ENCODE peak calls at places on chromosomes 3 and 15, in six cellular contexts. M is A549, J is transverse colon, N is Peyer's patch, X is GM12878, I is right lobe of liver. C is an unnamed sample.

GRCh38 chr15:60798821-60799220 is 319.9 kb upstream of the ICE2 start:
- DNase-seq in M (no peak), J (no peak), N (no peak), X (peak), I (no peak), C (no peak)

GRCh38 chr3:88019024-88019423 is 39.8 kb downstream of the CGGBP1 start:
- DNase-seq in M (no peak), J (no peak), N (no peak), X (no peak), I (no peak), C (no peak)

GRCh38 chr3:37712918-37713819 is 148.5 kb upstream of the CTDSPL start:
- DNase-seq in M (no peak), J (no peak), N (no peak), X (no peak), I (no peak), C (no peak)

GRCh38 chr15:43911235-43911661 is 84.4 kb downstream of the WDR76 start:
- DNase-seq in M (peak), J (no peak), N (no peak), X (no peak), I (no peak), C (no peak)

GRCh38 chr15:77713281-77713680 is 80.6 kb upstream of the LINGO1 start:
- DNase-seq in M (no peak), J (no peak), N (no peak), X (no peak), I (no peak), C (no peak)

GRCh38 chr3:97882975-97883598 is 61.3 kb downstream of the CRYBG3 start:
- DNase-seq in M (no peak), J (no peak), N (no peak), X (no peak), I (no peak), C (no peak)

GRCh38 chr15:73959012-73959581 is 32.8 kb downstream of the LOXL1 start:
- DNase-seq in M (no peak), J (no peak), N (no peak), X (no peak), I (no peak), C (no peak)

GRCh38 chr3:187833799-187834578 is 88.7 kb upstream of the BCL6 start:
- DNase-seq in M (no peak), J (no peak), N (no peak), X (no peak), I (no peak), C (no peak)

GRCh38 chr3:39065197-39065596 is 13.4 kb downstream of the WDR48 start:
- DNase-seq in M (peak), J (peak), N (peak), X (no peak), I (no peak), C (no peak)

GRCh38 chr3:189056612-189057352 is 115.0 kb upstream of the TPRG1 start:
- DNase-seq in M (no peak), J (no peak), N (no peak), X (no peak), I (no peak), C (peak)

GRCh38 chr3:169846458-169847193 is 23.1 kb downstream of the LRRC31 start:
- DNase-seq in M (peak), J (no peak), N (no peak), X (peak), I (no peak), C (no peak)

GRCh38 chr3:39208463-39209055 is 16.2 kb upstream of the XIRP1 start:
- DNase-seq in M (peak), J (peak), N (peak), X (no peak), I (no peak), C (peak)

GRCh38 chr3:148852271-148853000 is 12.7 kb upstream of the CPA3 start:
- DNase-seq in M (no peak), J (no peak), N (no peak), X (no peak), I (no peak), C (no peak)

GRCh38 chr15:98734472-98735284 is 86.3 kb downstream of the IGF1R start:
- DNase-seq in M (no peak), J (no peak), N (no peak), X (no peak), I (no peak), C (no peak)

GRCh38 chr3:66107855-66108254 is 69.1 kb upstream of the MAGI1 start:
- DNase-seq in M (no peak), J (no peak), N (no peak), X (no peak), I (no peak), C (no peak)

GRCh38 chr3:117454236-117454635 is 744.7 kb downstream of the TUSC7 start:
- DNase-seq in M (no peak), J (no peak), N (no peak), X (no peak), I (no peak), C (no peak)

GRCh38 chr15:26634319-26634718 is 138.5 kb downstream of the GABRB3 start:
- DNase-seq in M (no peak), J (no peak), N (no peak), X (no peak), I (no peak), C (no peak)

GRCh38 chr15:49815937-49816336 is 195.1 kb downstream of the DTWD1 start:
- DNase-seq in M (no peak), J (no peak), N (no peak), X (peak), I (no peak), C (no peak)

GRCh38 chr3:123169492-123169929 is 32.2 kb upstream of the SEC22A start:
- DNase-seq in M (no peak), J (no peak), N (no peak), X (no peak), I (no peak), C (no peak)

GRCh38 chr3:141462176-141462859 is 24.5 kb upstream of the RASA2 start:
- DNase-seq in M (no peak), J (no peak), N (no peak), X (no peak), I (no peak), C (no peak)

GRCh38 chr3:29185706-29186105 is 95.2 kb upstream of the RBMS3 start:
- DNase-seq in M (no peak), J (no peak), N (no peak), X (no peak), I (no peak), C (no peak)

GRCh38 chr3:62951037-62951613 is 75.9 kb upstream of the CADPS start:
- DNase-seq in M (no peak), J (no peak), N (no peak), X (no peak), I (no peak), C (no peak)

GRCh38 chr3:143241556-143241955 is 122.0 kb downstream of the CHST2 start:
- DNase-seq in M (no peak), J (no peak), N (no peak), X (no peak), I (no peak), C (no peak)

GRCh38 chr3:16770021-16770420 is 114.7 kb upstream of the PLCL2 start:
- DNase-seq in M (no peak), J (no peak), N (no peak), X (no peak), I (no peak), C (peak)

GRCh38 chr3:195895900-195896360 is 12.4 kb downstream of the TNK2 start:
- DNase-seq in M (peak), J (peak), N (peak), X (no peak), I (peak), C (peak)

GRCh38 chr3:15470261-15470660 is 42.9 kb downstream of the EAF1 start:
- DNase-seq in M (peak), J (no peak), N (no peak), X (no peak), I (no peak), C (no peak)

GRCh38 chr3:148756306-148756705 is 58.6 kb downstream of the AGTR1 start:
- DNase-seq in M (no peak), J (no peak), N (no peak), X (no peak), I (no peak), C (no peak)

GRCh38 chr3:34988296-34988695 is 651.0 kb upstream of the ARPP21 start:
- DNase-seq in M (no peak), J (no peak), N (no peak), X (no peak), I (peak), C (no peak)

GRCh38 chr3:197297476-197298340 is 704 bp downstream of the DLG1 start:
- DNase-seq in M (peak), J (peak), N (peak), X (no peak), I (peak), C (peak)

GRCh38 chr15:33068007-33068441 is 126.5 kb downstream of the FMN1 start:
- DNase-seq in M (peak), J (peak), N (peak), X (no peak), I (peak), C (peak)

GRCh38 chr15:65368646-65369045 is 9.2 kb downstream of the IGDCC3 start:
- DNase-seq in M (no peak), J (no peak), N (no peak), X (no peak), I (peak), C (no peak)

GRCh38 chr3:15327941-15328340 is 4.4 kb downstream of the SH3BP5 start:
- DNase-seq in M (no peak), J (peak), N (peak), X (no peak), I (no peak), C (peak)

GRCh38 chr15:65087873-65088642 is 11.5 kb downstream of the KBTBD13 start:
- DNase-seq in M (no peak), J (peak), N (no peak), X (no peak), I (peak), C (no peak)

DNA sequence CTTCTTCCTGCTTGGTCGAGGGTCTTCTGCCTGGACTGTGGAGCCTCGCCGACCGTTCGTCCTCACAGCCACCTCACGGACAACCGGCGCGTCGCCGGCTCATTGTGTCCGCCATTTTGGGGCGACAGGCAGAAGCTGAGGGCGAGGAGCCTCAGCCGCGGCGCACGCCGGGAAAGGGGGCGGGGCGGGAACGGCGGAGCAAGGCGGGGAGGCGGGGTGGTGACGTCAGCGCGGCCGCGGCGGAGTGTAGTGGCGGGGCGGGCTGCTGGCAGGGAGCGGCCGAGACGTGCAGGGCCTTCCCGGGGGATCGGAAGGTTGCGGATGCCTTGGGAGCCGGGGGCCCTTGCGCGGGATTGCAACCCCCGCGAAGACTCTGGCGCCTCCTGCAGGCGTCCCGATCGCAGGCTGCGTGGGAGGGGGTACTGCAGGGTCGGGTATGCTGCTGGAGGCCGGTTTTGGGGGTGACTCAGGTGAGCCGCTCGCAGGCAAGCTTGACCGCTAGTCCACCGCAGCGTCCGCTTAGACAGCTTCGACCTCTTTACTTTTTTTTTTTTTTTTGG is at the start of gene WDR82:
- DNase-seq in M (peak), J (peak), N (peak), X (peak), I (peak), C (peak)
- TF ChIP-seq POLR2A in M (peak), J (peak), N (peak), X (peak), I (peak), C (peak)

GRCh38 chr3:103923907-103924306 is 1442.8 kb upstream of the ALCAM start:
- DNase-seq in M (no peak), J (no peak), N (no peak), X (no peak), I (no peak), C (no peak)

GRCh38 chr3:103918336-103918735 is 1448.4 kb upstream of the ALCAM start:
- DNase-seq in M (no peak), J (no peak), N (no peak), X (no peak), I (no peak), C (no peak)

GRCh38 chr3:103924544-103924943 is 1442.2 kb upstream of the ALCAM start:
- DNase-seq in M (no peak), J (no peak), N (no peak), X (no peak), I (no peak), C (no peak)

GRCh38 chr3:103919327-103919726 is 1447.4 kb upstream of the ALCAM start:
- DNase-seq in M (no peak), J (no peak), N (no peak), X (no peak), I (no peak), C (no peak)
- TF ChIP-seq CTCF in M (no peak), J (no peak), N (no peak), X (no peak), I (peak), C (no peak)

DNA sequence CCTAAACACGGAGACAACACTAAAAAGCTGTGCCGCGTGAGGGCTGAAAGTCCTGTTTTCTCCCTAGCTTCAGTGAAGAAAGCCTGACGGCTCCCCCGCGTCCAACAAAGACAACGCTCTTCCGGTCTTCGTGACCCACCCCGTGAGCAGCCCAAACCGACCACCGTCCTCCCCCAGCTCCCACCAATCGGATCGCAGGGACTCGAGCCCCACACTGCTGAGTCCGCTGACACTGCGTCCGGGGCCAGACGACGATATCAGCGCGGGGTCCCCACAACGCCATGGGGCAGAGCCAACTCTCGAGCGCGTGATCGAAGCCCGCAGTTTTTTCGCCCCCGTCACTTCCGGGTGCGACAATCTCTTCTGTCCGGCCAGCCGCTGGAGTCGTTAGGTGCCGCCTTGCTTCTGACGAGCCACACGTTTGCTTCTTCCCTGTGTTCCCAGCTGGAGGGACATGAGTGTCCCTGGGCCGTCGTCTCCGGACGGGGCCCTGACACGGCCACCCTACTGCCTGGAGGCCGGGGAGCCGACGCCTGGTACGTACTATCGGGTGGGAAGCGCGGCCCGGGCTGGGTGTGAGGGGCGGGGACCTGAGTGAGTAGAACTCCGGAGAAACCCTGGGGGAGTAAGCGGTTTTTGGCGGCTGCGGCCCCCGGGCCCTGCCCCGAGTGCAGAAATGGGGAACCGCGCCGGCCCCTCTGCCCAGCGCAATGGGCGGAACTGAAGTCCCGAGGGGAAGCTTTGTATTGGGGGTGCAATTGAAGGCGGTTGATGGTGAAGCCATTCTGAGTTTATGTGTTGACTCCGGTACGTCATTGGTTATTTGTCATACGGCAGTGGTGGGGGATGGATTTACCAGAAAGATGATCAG is at the start of gene BLOC1S6:
- DNase-seq in M (peak), J (peak), N (peak), X (peak), I (peak), C (peak)
- TF ChIP-seq POLR2A in M (peak), J (peak), N (peak), X (peak), I (peak), C (peak)

DNA sequence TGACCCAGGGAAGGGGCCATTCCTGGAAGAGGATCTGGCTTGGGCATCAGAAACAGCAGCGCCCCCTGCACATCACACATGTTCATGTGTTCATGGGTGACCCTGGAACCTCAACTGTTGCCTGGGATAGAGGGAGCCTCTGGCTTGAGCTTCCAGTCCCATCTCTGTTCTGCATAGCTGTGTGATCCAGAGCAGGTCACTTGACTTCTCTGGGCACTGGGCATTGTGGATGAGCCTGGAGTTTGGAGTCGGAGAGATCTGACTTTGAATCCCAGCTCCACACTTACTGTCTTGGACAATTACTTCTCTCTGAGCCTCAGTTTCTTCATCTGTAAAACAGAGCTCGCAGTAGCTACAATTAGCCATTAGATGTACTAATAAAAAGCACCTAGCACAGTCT is 15.6 kb downstream of the PAK6 start:
- DNase-seq in M (no peak), J (no peak), N (no peak), X (no peak), I (peak), C (no peak)
- TF ChIP-seq CTCF in M (no peak), J (no peak), N (no peak), X (no peak), I (no peak), C (no peak)

DNA sequence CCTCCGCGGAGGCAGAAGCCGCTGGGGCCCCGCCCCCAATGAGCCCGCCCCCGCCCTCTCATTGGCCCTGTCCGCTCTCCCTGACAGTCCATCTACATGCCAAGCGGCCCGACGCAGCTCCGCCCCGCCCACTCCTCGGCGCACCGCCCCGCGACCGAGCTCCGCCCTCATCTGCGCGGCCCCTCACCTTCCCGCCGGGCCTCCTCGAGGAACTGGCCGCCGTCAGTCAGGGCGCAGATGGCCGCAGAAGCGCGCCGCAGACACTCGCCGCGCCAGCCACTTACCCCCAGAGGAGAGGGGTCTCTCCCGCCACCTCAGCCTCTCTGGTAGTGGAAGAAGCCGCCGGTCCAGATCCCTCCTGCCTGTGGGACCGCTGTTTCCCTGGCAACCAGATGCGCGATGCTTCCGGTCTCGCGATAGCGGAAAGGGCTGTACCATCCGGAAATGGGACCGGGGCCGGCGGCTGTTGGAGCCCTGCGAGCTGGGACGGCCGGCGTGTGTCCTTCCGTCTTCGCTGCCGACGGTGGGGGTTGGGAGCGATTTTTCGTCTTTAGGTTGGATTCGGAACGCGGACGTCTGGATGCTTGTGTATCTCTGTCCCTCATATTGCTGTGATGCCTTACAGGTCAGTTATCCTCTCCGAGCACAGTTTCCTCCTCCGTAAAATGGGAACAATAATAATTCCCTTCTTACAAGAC is at the start of gene FSIP1:
- DNase-seq in M (peak), J (peak), N (peak), X (peak), I (peak), C (peak)
- TF ChIP-seq POLR2A in M (peak), J (peak), N (peak), X (peak), I (peak), C (no peak)